ENCODE peak calls at places on chromosomes 1 and 21, in nine cellular contexts. C is mucosa of descending colon, I is heart left ventricle, W is GM13976, D is Panc1, L is HCT116, K is GM23338, M is Calu3, F is ascending aorta. A is an unnamed sample.
A peak's percentile ranks its signal among the peaks of the same experiment; 100 is the strongest.

GRCh38 chr1:215631489-215631888 is 64.4 kb downstream of the KCTD3 start:
- DNase-seq in K (no peak), F (no peak), D (no peak), M (peak; percentile 23), L (no peak), I (no peak), W (no peak), C (no peak), A (no peak)

GRCh38 chr1:119141020-119141424 is 569 bp upstream of the WARS2 start:
- DNase-seq in C (peak; percentile 65), W (no peak), K (peak; percentile 50), D (no peak), F (no peak), M (peak; percentile 53), I (no peak), L (no peak), A (peak; percentile 71)

GRCh38 chr1:22206551-22207125 is 63.7 kb upstream of the WNT4 start:
- DNase-seq in I (no peak), F (peak; percentile 8), D (no peak), L (no peak), W (no peak), C (no peak), K (no peak), M (no peak), A (no peak)

GRCh38 chr1:119435061-119435460 is 20.1 kb downstream of the HSD3B2 start:
- DNase-seq in W (no peak), D (no peak), L (no peak), M (no peak), K (no peak), F (no peak), C (no peak), I (no peak), A (no peak)

GRCh38 chr1:68291763-68292384 is 59.6 kb upstream of the WLS start:
- DNase-seq in F (no peak), I (no peak), M (no peak), D (no peak), C (no peak), W (no peak), K (peak; percentile 63), L (no peak), A (no peak)

GRCh38 chr21:30408782-30409494 is 13.1 kb downstream of the KRTAP13-1 start:
- DNase-seq in C (peak; percentile 43), L (peak; percentile 2), F (no peak), W (no peak), K (peak; percentile 96), M (peak; percentile 12), I (peak; percentile 54), D (no peak), A (peak; percentile 20)

GRCh38 chr1:234412830-234413229 is 39.6 kb downstream of the COA6 start:
- DNase-seq in K (no peak), I (no peak), M (no peak), L (no peak), F (no peak), D (no peak), C (no peak), W (no peak), A (no peak)

GRCh38 chr1:156480411-156481192 is 20.0 kb downstream of the MEF2D start:
- DNase-seq in M (peak; percentile 19), I (peak; percentile 86), K (peak; percentile 95), W (peak; percentile 91), L (no peak), F (no peak), D (no peak), C (peak; percentile 68), A (peak; percentile 83)

GRCh38 chr1:220813013-220813412 is 26.3 kb downstream of the MTARC1 start:
- DNase-seq in D (no peak), C (no peak), W (no peak), K (peak; percentile 72), F (no peak), I (no peak), M (no peak), L (no peak), A (peak; percentile 9)
- TF ChIP-seq CTCF in D (peak; percentile 14), C (no peak), W (no peak), K (peak; percentile 60), F (no peak), I (no peak), M (no peak), L (peak; percentile 42), A (no peak)

GRCh38 chr1:12015001-12015491 is 4.3 kb upstream of the MIIP start:
- DNase-seq in L (no peak), F (no peak), D (no peak), K (no peak), M (no peak), I (peak; percentile 7), C (no peak), W (no peak), A (no peak)

GRCh38 chr1:12015499-12015898 is 3.8 kb upstream of the MIIP start:
- DNase-seq in C (no peak), I (no peak), F (no peak), W (no peak), M (no peak), K (no peak), L (no peak), D (no peak), A (no peak)

GRCh38 chr1:12012560-12013316 is 6.6 kb upstream of the MIIP start:
- DNase-seq in M (no peak), C (no peak), K (no peak), W (no peak), F (no peak), L (no peak), D (no peak), I (no peak), A (peak; percentile 31)

GRCh38 chr1:12013317-12013588 is 6.0 kb upstream of the MIIP start:
- DNase-seq in L (no peak), M (no peak), C (no peak), I (no peak), D (no peak), F (no peak), W (no peak), K (no peak), A (no peak)

DNA sequence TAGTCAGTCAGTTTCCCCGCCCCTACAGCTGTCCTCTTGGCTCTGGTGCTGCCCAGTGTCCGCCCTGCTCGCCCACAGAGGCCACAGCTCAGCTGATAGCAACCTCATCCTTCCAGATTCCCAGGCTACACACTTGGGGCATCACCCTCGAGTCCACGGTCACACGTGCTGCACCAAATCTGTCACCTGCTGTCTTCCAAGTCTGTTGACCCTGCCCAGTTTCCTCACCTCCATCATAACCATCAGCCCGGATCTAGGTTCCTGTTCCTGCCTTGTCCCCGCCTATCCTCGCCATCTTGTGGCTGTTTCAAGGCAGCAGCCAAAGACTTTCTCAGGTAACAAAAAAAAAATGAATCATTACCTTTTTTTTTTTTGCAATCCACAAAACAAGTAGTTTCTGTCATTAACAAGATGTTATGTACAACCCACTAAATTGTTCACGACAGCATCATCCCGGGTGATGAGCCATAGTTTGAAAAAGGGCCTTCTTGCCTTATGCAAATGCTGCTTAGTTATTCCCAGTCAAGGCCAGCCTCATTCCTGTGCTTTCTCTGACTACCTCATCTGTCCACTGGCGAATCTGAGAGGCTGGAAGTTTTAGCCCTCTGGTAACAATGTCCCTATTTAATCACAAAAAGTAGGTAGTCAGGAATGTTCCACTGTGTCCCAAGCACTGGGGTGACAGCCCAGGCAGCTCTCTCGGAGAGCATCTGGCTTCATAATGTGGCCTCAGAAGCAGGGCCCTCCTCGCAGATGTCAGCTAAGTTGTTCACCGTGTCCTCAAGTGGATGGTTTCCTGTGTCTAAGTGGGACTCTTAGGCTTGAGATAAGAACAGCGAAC is 4.9 kb upstream of the MIIP start:
- DNase-seq in D (no peak), M (no peak), C (no peak), I (peak; percentile 27), K (peak; percentile 65), F (no peak), L (no peak), W (no peak), A (no peak)
- TF ChIP-seq CTCF in D (no peak), M (no peak), C (no peak), I (no peak), K (peak; percentile 58), F (no peak), L (peak; percentile 37), W (no peak), A (no peak)

DNA sequence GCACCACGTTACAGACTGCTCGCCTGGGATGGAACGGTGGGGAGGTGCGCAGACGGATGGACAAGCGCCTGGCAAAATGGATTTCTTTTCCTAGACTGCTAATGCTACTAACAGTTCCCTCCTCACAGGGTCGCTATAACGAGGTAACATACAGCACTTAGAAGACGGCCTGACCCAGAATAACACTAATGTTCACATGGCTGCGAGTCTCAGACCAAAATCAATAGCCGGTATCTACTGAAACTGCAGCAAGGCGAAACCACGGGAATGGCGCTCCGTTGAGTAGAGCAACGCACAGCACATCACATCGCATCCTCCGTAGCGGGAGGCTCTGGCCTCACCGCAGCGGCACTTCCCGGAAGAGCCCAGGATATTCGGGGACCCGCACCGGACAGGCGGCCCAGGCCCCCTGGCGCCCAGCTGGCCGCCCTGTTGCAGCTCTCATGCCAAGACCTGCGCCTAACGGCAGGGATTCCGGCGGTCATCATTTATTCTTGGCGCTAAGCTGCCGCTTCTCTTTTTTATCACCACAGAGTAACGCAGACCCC is 46.6 kb downstream of the VPS26C start:
- DNase-seq in W (no peak), M (no peak), D (peak; percentile 13), C (no peak), K (peak; percentile 66), L (no peak), I (no peak), F (peak; percentile 67), A (peak; percentile 53)
- TF ChIP-seq CTCF in W (peak; percentile 21), M (peak; percentile 11), D (no peak), C (no peak), K (peak; percentile 12), L (no peak), I (no peak), F (no peak), A (peak; percentile 5)

GRCh38 chr1:236751385-236751784 is 43.7 kb upstream of the MTR start:
- DNase-seq in K (no peak), F (no peak), W (no peak), M (no peak), D (no peak), C (no peak), I (no peak), L (no peak), A (no peak)

GRCh38 chr1:236754525-236755210 is 40.4 kb upstream of the MTR start:
- DNase-seq in C (no peak), L (no peak), D (no peak), M (no peak), K (no peak), F (no peak), I (no peak), W (no peak), A (no peak)

GRCh38 chr1:236753964-236754363 is 41.1 kb upstream of the MTR start:
- DNase-seq in W (no peak), L (no peak), D (no peak), K (no peak), F (no peak), I (no peak), C (no peak), M (no peak), A (no peak)

GRCh38 chr1:236751935-236752334 is 43.2 kb upstream of the MTR start:
- DNase-seq in C (no peak), D (no peak), I (no peak), K (no peak), W (no peak), F (no peak), M (no peak), L (no peak), A (no peak)

DNA sequence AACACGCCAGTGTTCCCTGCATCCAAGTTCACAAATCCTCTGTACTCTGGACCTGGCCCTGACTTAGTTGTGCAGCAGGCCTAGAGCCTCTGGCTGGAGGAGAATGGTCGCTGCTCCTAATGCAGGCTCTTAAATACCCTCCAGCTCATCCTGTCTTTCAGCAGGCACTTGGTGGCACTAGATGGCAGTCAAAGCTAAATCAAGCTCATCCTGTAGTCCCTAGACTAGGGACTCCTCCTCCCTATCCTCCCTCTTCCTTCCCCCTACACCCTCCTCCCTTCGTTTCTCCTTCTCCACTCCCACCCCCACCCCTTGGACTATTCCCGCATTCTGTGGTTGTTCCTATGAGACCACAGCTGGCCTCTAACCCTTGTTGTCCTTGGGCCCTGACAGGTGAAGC is 41.5 kb upstream of the MTR start:
- DNase-seq in M (peak; percentile 36), D (no peak), W (no peak), C (no peak), F (no peak), I (no peak), L (peak; percentile 56), K (peak; percentile 71), A (peak; percentile 19)
- TF ChIP-seq CTCF in M (peak; percentile 20), D (peak; percentile 72), W (no peak), C (no peak), F (no peak), I (no peak), L (peak; percentile 55), K (peak; percentile 40), A (no peak)

A was measured in activated CD8-positive, alpha-beta T cell treated with anti-CD3 and anti-CD28 coated beads for 36 hours.